ENCODE peak calls at places on chromosomes 13 and 19, in ten cellular contexts. Y is Peyer's patch; E is CD4-positive, alpha-beta T cell; J is A549; U is cardiac fibroblast; S is esophagus squamous epithelium; H is colonic mucosa; N is WERI-Rb-1; R is GM23338; K is foreskin fibroblast. D is an unnamed sample.

GRCh38 chr19:13838943-13839192 is 38.1 kb upstream of the NANOS3 start:
- DNase-seq in H (no peak), U (no peak), K (no peak), Y (no peak), R (no peak), S (no peak), J (no peak), N (no peak), E (no peak), D (no peak)

GRCh38 chr13:99078014-99078771 is 100.3 kb upstream of the DOCK9 start:
- DNase-seq in S (no peak), R (no peak), N (no peak), H (no peak), E (no peak), K (no peak), U (no peak), Y (no peak), J (no peak), D (no peak)

GRCh38 chr13:114064516-114065140 is 67.8 kb downstream of the RASA3 start:
- DNase-seq in K (peak; percentile 63), Y (no peak), J (no peak), N (no peak), E (no peak), R (no peak), U (peak; percentile 55), H (no peak), S (no peak), D (no peak)

GRCh38 chr19:12782424-12783225 is 7.3 kb upstream of the HOOK2 start:
- DNase-seq in K (peak; percentile 94), Y (peak; percentile 88), E (peak; percentile 94), J (no peak), S (peak; percentile 67), U (peak; percentile 79), N (peak; percentile 87), R (peak; percentile 55), H (peak; percentile 84), D (no peak)

GRCh38 chr13:97974773-97975172 is 21.3 kb downstream of the IPO5 start:
- DNase-seq in U (no peak), K (peak; percentile 35), N (no peak), R (no peak), H (no peak), E (no peak), S (no peak), J (no peak), Y (no peak), D (no peak)

GRCh38 chr19:10289836-10290438 is at the start of gene ICAM5:
- DNase-seq in J (no peak), R (peak; percentile 47), E (no peak), K (peak; percentile 58), H (no peak), S (no peak), Y (no peak), U (no peak), N (peak; percentile 49), D (peak; percentile 49)

GRCh38 chr13:94236876-94237275 is 242.6 kb downstream of the DCT start:
- DNase-seq in E (no peak), Y (no peak), R (no peak), K (no peak), U (peak; percentile 22), S (no peak), N (no peak), H (no peak), J (no peak), D (no peak)

GRCh38 chr19:35673121-35673804 is 6.9 kb downstream of the UPK1A start:
- DNase-seq in H (no peak), S (no peak), E (peak; percentile 40), N (no peak), R (peak; percentile 84), K (peak; percentile 73), Y (no peak), J (peak; percentile 99), U (peak; percentile 74), D (peak; percentile 75)

GRCh38 chr19:51295382-51296126 is 15.9 kb upstream of the IGLON5 start:
- DNase-seq in R (peak; percentile 48), S (no peak), U (no peak), H (no peak), J (no peak), E (no peak), K (no peak), Y (no peak), N (no peak), D (no peak)

GRCh38 chr19:51294977-51295375 is 16.5 kb upstream of the IGLON5 start:
- DNase-seq in R (no peak), U (no peak), Y (no peak), E (no peak), H (no peak), N (no peak), S (no peak), J (no peak), K (no peak), D (no peak)

GRCh38 chr19:51297406-51297805 is 14.0 kb upstream of the IGLON5 start:
- DNase-seq in J (no peak), H (no peak), U (no peak), N (no peak), E (no peak), S (no peak), R (no peak), Y (no peak), K (no peak), D (no peak)

GRCh38 chr19:51294211-51294976 is 17.1 kb upstream of the IGLON5 start:
- DNase-seq in S (no peak), K (no peak), R (peak; percentile 36), J (no peak), U (no peak), N (peak; percentile 24), H (no peak), Y (no peak), E (no peak), D (no peak)

GRCh38 chr19:51296331-51297093 is 14.9 kb upstream of the IGLON5 start:
- DNase-seq in H (no peak), U (no peak), S (no peak), K (no peak), Y (no peak), R (peak; percentile 65), E (no peak), N (peak; percentile 63), J (no peak), D (no peak)
- TF ChIP-seq CTCF in H (no peak), U (no peak), S (no peak), K (no peak), Y (no peak), R (peak; percentile 84), E (no peak), N (peak; percentile 51), J (peak; percentile 31), D (no peak)

DNA sequence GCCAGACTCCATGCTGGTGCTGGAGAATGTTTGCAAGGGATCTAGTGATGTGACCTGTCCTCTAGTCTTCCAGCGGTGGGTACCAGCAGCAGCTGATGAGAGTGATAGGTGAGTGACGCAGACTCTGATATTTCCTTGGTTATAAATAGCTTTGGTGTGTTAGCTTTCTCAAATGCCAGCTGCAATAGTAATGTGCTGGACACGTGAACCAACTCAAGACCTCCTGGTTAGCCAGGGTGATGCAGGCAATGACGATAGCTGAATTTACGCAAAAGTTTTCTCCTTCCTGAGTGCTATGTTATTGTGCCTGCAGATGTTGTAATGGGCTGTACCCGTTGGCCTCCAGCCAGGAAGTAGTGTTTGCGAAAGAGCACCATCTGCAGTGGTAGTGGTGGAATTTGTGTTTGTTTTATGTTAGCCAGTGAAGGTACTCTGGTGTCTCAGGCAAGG is 129.5 kb downstream of the CYSLTR2 start:
- DNase-seq in S (peak; percentile 12), U (peak; percentile 100), H (peak; percentile 67), K (peak; percentile 99), N (no peak), R (no peak), J (peak; percentile 10), Y (no peak), E (no peak), D (peak; percentile 97)
- TF ChIP-seq CTCF in S (no peak), U (no peak), H (no peak), K (no peak), N (no peak), R (no peak), J (no peak), Y (no peak), E (no peak), D (peak; percentile 32)

GRCh38 chr19:11453468-11454341 is 18.3 kb downstream of the PRKCSH start:
- DNase-seq in S (no peak), U (no peak), N (no peak), J (no peak), E (no peak), Y (no peak), K (no peak), H (no peak), R (peak; percentile 72), D (no peak)

GRCh38 chr19:11452814-11453335 is 17.4 kb downstream of the PRKCSH start:
- DNase-seq in U (no peak), J (no peak), N (no peak), R (no peak), Y (no peak), S (no peak), E (no peak), H (no peak), K (no peak), D (no peak)

GRCh38 chr19:11451327-11451941 is 16.0 kb downstream of the PRKCSH start:
- DNase-seq in K (peak; percentile 41), E (no peak), Y (no peak), H (no peak), R (no peak), S (no peak), N (no peak), J (no peak), U (no peak), D (no peak)

GRCh38 chr19:11450570-11451326 is 15.3 kb downstream of the PRKCSH start:
- DNase-seq in J (no peak), E (no peak), Y (no peak), R (no peak), N (no peak), H (no peak), U (no peak), S (no peak), K (no peak), D (no peak)

DNA sequence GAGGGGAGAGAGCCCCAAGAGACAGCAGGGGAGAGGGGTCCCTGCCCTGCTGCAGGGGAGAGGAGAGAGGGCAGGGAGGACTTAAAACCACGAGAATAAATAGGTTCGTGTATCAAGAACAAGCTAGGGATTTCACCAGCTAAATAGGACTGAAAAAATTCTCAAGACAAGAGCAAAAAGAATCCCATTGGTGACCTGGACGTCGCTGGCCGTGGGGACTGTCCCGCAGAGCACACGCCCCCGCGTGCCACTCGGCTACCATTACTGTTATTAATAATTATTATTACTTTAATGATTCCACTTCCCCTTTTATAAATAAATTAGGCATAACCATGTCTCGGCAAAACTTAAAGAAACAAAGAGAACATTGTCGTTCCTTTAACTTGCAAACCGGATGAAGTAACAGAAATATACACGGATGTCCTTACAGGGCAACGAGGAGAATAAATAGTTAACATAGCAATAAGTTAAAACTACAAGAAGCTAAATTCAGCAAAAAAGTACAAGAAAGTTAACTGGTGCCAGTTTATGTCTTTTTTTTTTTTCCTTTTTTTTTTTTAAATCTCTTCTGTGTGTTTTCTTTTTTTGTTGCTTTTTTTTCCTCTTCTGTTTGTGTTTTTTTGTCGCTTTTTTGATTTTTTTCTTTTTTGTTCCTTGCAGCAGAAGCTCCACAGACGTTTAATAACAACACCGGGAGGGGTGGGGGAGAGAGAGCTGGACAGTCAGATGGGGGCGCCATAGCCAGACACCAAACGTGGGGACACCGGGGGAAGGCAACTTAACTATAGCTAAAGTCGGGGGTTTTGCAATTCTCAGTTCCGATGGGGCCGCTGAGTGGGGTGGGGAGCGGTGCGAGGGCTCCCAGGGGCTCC is 16.7 kb downstream of the PRKCSH start:
- DNase-seq in H (no peak), Y (no peak), J (no peak), E (no peak), U (no peak), N (peak; percentile 50), S (no peak), K (no peak), R (peak; percentile 59), D (no peak)
- TF ChIP-seq CTCF in H (no peak), Y (no peak), J (no peak), E (no peak), U (no peak), N (peak; percentile 45), S (no peak), K (no peak), R (peak; percentile 69), D (peak; percentile 31)

GRCh38 chr19:7916137-7916907 is 1.7 kb downstream of the TGFBR3L start:
- DNase-seq in S (no peak), R (peak; percentile 71), Y (peak; percentile 69), U (peak; percentile 30), E (peak; percentile 56), K (peak; percentile 74), H (no peak), J (no peak), N (peak; percentile 54), D (peak; percentile 21)
- TF ChIP-seq CTCF in S (no peak), R (peak; percentile 31), Y (no peak), U (no peak), E (no peak), K (no peak), H (no peak), J (no peak), N (peak; percentile 16), D (peak; percentile 24)